ENCODE peak calls at places on chromosomes 12 and 14, in four cellular contexts. One of them, this sample, is unnamed.

GRCh38 chr12:14767617-14768016 is 35.7 kb downstream of the WBP11 start:
- DNase-seq in WTC11: no peak
- DNase-seq in HepG2: no peak
- DNase-seq in K562: no peak
- DNase-seq in this sample: no peak

GRCh38 chr14:21350539-21350938 is 33.3 kb downstream of the SUPT16H start:
- DNase-seq in WTC11: no peak
- DNase-seq in HepG2: no peak
- DNase-seq in K562: no peak
- DNase-seq in this sample: no peak

GRCh38 chr14:80425686-80426085 is 214.4 kb upstream of the DIO2 start:
- DNase-seq in WTC11: no peak
- DNase-seq in HepG2: no peak
- DNase-seq in K562: no peak
- DNase-seq in this sample: no peak

GRCh38 chr14:74019743-74020142 is 594 bp downstream of the BBOF1 start:
- DNase-seq in WTC11: no peak
- DNase-seq in HepG2: peak
- DNase-seq in K562: peak
- DNase-seq in this sample: no peak

GRCh38 chr14:54807428-54807827 is 95.2 kb downstream of the GCH1 start:
- DNase-seq in WTC11: no peak
- DNase-seq in HepG2: no peak
- DNase-seq in K562: no peak
- DNase-seq in this sample: no peak

GRCh38 chr14:21036746-21037145 is 2.1 kb upstream of the RNASE13 start:
- DNase-seq in WTC11: no peak
- DNase-seq in HepG2: no peak
- DNase-seq in K562: no peak
- DNase-seq in this sample: no peak

GRCh38 chr14:72965249-72965648 is 39.0 kb downstream of the DCAF4 start:
- DNase-seq in WTC11: no peak
- DNase-seq in HepG2: peak
- DNase-seq in K562: peak
- DNase-seq in this sample: no peak

GRCh38 chr14:102200690-102201368 is 61.1 kb downstream of the WDR20 start:
- DNase-seq in WTC11: no peak
- DNase-seq in HepG2: no peak
- DNase-seq in K562: no peak
- DNase-seq in this sample: no peak

GRCh38 chr12:78540621-78541336 is 323.8 kb upstream of the SYT1 start:
- DNase-seq in WTC11: no peak
- DNase-seq in HepG2: no peak
- DNase-seq in K562: no peak
- DNase-seq in this sample: no peak

GRCh38 chr12:126617312-126617711 is 1552.1 kb downstream of the AACS start:
- DNase-seq in WTC11: no peak
- DNase-seq in HepG2: no peak
- DNase-seq in K562: peak
- DNase-seq in this sample: no peak

GRCh38 chr14:92711976-92712653 is 36.3 kb downstream of the LGMN start:
- DNase-seq in WTC11: no peak
- DNase-seq in HepG2: no peak
- DNase-seq in K562: no peak
- DNase-seq in this sample: no peak

GRCh38 chr14:52018970-52019369 is 29.6 kb downstream of the RTRAF start:
- DNase-seq in WTC11: no peak
- DNase-seq in HepG2: no peak
- DNase-seq in K562: no peak
- DNase-seq in this sample: no peak

GRCh38 chr14:52021971-52022600 is 32.7 kb downstream of the RTRAF start:
- DNase-seq in WTC11: no peak
- DNase-seq in HepG2: no peak
- DNase-seq in K562: no peak
- DNase-seq in this sample: peak

GRCh38 chr14:52023518-52023917 is 34.2 kb downstream of the RTRAF start:
- DNase-seq in WTC11: no peak
- DNase-seq in HepG2: no peak
- DNase-seq in K562: no peak
- DNase-seq in this sample: no peak

GRCh38 chr14:52020315-52020714 is 31.0 kb downstream of the RTRAF start:
- DNase-seq in WTC11: no peak
- DNase-seq in HepG2: no peak
- DNase-seq in K562: no peak
- DNase-seq in this sample: no peak

DNA sequence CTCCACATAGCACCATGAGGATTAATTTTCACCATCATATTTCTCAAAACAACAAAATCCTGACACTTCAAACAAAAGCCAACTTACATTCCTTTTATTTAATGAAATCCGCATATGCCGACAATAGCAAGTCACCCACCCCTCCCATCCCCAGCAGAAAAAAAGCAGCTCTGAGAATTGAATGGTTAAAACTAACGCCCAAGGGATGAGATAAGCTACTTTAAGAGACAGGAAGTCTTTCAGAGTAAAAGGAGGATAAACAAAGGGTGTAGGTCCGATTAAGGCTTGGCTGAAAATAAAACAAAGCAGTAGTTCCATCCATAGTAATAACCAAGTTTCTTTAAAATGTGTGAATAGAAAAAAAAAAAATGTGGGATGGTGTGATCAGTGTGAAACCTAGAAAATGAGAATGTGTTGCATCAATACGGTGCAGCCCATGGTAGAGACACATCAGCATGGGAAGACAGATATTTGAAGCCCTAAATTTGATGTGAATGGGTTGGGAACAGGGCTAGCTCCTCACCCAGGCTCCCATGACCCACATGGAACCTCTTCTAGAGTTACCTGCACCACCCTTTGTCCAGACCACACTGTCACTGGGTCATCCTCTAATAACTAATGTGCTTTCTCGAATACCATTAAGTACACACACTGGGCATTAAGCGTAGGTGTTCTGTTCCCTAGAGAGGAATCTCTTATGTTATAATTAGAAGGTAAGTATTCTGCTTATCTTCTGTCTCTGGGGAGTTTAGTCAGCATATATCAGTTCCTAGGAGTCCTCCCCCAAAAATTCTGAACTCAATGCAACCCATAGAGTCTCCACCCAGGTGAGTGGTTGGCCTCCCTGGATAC is 31.7 kb downstream of the RTRAF start:
- DNase-seq in WTC11: no peak
- DNase-seq in HepG2: no peak
- DNase-seq in K562: peak
- DNase-seq in this sample: peak
- TF ChIP-seq ETV6 in WTC11: no peak
- TF ChIP-seq ETV6 in HepG2: no peak
- TF ChIP-seq ETV6 in K562: no peak
- TF ChIP-seq ETV6 in this sample: no peak

GRCh38 chr12:115964626-115965025 is 312.9 kb downstream of the MED13L start:
- DNase-seq in WTC11: no peak
- DNase-seq in HepG2: no peak
- DNase-seq in K562: no peak
- DNase-seq in this sample: no peak
- TF ChIP-seq ETV6 in WTC11: no peak
- TF ChIP-seq ETV6 in HepG2: no peak
- TF ChIP-seq ETV6 in K562: no peak
- TF ChIP-seq ETV6 in this sample: no peak

GRCh38 chr14:71852201-71852600 is 80.0 kb upstream of the RGS6 start:
- DNase-seq in WTC11: no peak
- DNase-seq in HepG2: no peak
- DNase-seq in K562: no peak
- DNase-seq in this sample: no peak

GRCh38 chr14:71856199-71856919 is 75.9 kb upstream of the RGS6 start:
- DNase-seq in WTC11: no peak
- DNase-seq in HepG2: no peak
- DNase-seq in K562: peak
- DNase-seq in this sample: peak

DNA sequence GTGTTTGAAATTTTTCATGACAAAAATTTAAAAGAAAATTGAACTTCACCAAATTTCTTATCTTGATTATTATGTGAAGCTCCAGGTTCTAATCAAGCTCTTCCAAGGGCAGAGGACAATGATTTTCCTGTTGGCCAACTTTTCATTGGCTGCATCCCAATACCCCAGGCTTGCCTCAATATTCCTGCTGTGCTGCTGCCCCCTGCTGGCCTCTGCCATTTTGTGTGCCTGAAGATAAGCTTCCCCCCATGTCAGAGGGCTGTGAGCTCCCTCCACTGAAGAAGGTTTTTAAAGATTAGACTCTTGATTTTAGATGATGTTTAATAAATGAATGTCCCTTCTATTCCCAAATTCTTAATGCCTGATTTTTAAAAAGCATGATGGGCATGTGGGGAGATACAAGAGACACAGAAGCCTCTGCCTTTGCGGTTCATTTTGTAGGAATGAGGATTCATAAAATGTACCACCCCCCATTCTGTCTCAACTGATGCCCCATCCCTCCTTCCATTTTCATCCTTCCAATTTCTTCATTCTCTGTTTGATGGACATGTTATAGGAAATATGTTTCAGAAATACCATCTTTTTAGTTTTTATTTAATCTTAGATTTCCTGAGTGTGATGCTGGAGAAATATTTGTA is 76.7 kb upstream of the RGS6 start:
- DNase-seq in WTC11: peak
- DNase-seq in HepG2: peak
- DNase-seq in K562: peak
- DNase-seq in this sample: peak
- TF ChIP-seq ETV6 in WTC11: no peak
- TF ChIP-seq ETV6 in HepG2: no peak
- TF ChIP-seq ETV6 in K562: no peak
- TF ChIP-seq ETV6 in this sample: no peak

DNA sequence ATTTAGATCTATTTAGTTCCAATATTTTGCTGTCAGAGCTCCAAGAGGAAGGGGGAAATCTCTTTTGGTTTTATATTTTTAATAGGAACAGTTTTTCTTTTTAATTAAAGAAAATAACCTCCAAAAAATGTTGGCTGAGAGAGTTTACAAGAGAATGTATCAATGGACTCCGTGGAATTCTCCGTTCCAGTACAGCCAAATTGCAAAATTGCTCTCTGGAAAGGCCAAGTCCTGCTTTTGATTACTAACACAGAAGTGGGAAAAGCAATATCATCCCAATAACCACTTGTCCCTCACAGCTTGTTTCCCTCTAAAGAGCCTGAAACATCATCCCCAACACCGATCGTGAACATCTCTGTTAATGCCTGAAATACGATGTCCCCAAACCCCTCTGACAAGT is 36.9 kb downstream of the TBX5 start:
- DNase-seq in WTC11: no peak
- DNase-seq in HepG2: no peak
- DNase-seq in K562: no peak
- DNase-seq in this sample: no peak
- TF ChIP-seq ETV6 in WTC11: no peak
- TF ChIP-seq ETV6 in HepG2: no peak
- TF ChIP-seq ETV6 in K562: no peak
- TF ChIP-seq ETV6 in this sample: no peak

GRCh38 chr14:94113908-94114588 is 3.5 kb downstream of the IFI27 start:
- DNase-seq in WTC11: no peak
- DNase-seq in HepG2: no peak
- DNase-seq in K562: no peak
- DNase-seq in this sample: no peak

GRCh38 chr14:94113490-94113889 is 3.0 kb downstream of the IFI27 start:
- DNase-seq in WTC11: no peak
- DNase-seq in HepG2: no peak
- DNase-seq in K562: no peak
- DNase-seq in this sample: no peak

GRCh38 chr14:94115631-94116030 is 5.1 kb downstream of the IFI27 start:
- DNase-seq in WTC11: no peak
- DNase-seq in HepG2: no peak
- DNase-seq in K562: no peak
- DNase-seq in this sample: no peak

GRCh38 chr14:94115068-94115591 is 4.6 kb downstream of the IFI27 start:
- DNase-seq in WTC11: no peak
- DNase-seq in HepG2: no peak
- DNase-seq in K562: no peak
- DNase-seq in this sample: no peak

DNA sequence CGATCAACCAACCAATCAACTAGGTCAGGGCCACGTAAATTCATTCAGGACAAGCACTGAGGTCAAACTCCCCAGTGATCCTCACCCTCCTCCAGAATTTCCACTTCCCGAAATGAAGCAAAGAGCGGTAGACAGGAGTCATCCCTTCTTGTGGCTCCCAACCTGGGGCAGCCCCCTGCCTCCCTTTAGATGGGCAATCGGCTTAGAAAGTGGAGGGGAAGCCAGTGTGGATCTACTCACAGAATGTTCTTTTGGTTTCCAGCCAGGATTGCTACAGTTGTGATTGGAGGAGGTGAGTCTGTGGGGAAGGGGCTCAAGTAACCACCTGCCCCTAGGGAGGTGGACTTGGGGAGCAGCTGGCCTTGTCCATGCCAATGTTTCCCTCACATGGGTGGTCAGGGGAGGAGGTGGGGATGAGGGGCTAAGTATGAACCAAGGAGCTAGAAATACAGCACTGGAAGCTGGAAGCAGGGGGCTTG is 4.1 kb downstream of the IFI27 start:
- DNase-seq in WTC11: no peak
- DNase-seq in HepG2: no peak
- DNase-seq in K562: no peak
- DNase-seq in this sample: no peak
- TF ChIP-seq ETV6 in WTC11: no peak
- TF ChIP-seq ETV6 in HepG2: no peak
- TF ChIP-seq ETV6 in K562: no peak
- TF ChIP-seq ETV6 in this sample: no peak

GRCh38 chr14:104678346-104678745 is 11.1 kb upstream of the INF2 start:
- DNase-seq in WTC11: no peak
- DNase-seq in HepG2: no peak
- DNase-seq in K562: peak
- DNase-seq in this sample: no peak
- TF ChIP-seq ETV6 in WTC11: no peak
- TF ChIP-seq ETV6 in HepG2: no peak
- TF ChIP-seq ETV6 in K562: no peak
- TF ChIP-seq ETV6 in this sample: no peak

This sample was measured in GM12878.